ENCODE peak calls at places on chromosomes 1 and 21, in seven cellular contexts. U, D, K, Z, R, J and V are unnamed samples.

GRCh38 chr21:39388811-39389155 is 39.9 kb upstream of the HMGN1 start:
- DNase-seq in U (no peak), D (no peak), K (no peak), Z (no peak), R (no peak), J (no peak), V (no peak)

GRCh38 chr1:170732262-170732595 is 68.3 kb downstream of the PRRX1 start:
- DNase-seq in U (no peak), D (no peak), K (no peak), Z (no peak), R (no peak), J (no peak), V (no peak)

GRCh38 chr1:181061487-181061886 is 27.0 kb upstream of the IER5 start:
- DNase-seq in U (no peak), D (no peak), K (no peak), Z (no peak), R (no peak), J (no peak), V (no peak)

GRCh38 chr1:112998592-112999235 is 42.7 kb upstream of the SLC16A1 start:
- DNase-seq in U (no peak), D (peak), K (no peak), Z (peak), R (peak), J (peak), V (no peak)

GRCh38 chr1:89959719-89960118 is 35.2 kb upstream of the ZNF326 start:
- DNase-seq in U (no peak), D (no peak), K (no peak), Z (no peak), R (no peak), J (no peak), V (no peak)

GRCh38 chr1:223665592-223666312 is at the start of gene CAPN8:
- DNase-seq in U (no peak), D (no peak), K (no peak), Z (no peak), R (no peak), J (no peak), V (no peak)

GRCh38 chr21:33362044-33362555 is 37.3 kb downstream of the IFNAR1 start:
- DNase-seq in U (peak), D (no peak), K (no peak), Z (no peak), R (no peak), J (no peak), V (no peak)

GRCh38 chr1:18725231-18725895 is 94.7 kb downstream of the PAX7 start:
- DNase-seq in U (no peak), D (no peak), K (no peak), Z (no peak), R (no peak), J (no peak), V (no peak)

GRCh38 chr1:30744060-30744756 is 13.4 kb downstream of the LAPTM5 start:
- DNase-seq in U (peak), D (no peak), K (no peak), Z (no peak), R (no peak), J (no peak), V (no peak)

GRCh38 chr21:33451634-33452071 is 28.1 kb downstream of the TMEM50B start:
- DNase-seq in U (no peak), D (no peak), K (no peak), Z (no peak), R (no peak), J (no peak), V (no peak)

GRCh38 chr1:40936878-40937484 is 42.5 kb upstream of the CTPS1 start:
- DNase-seq in U (no peak), D (no peak), K (no peak), Z (no peak), R (no peak), J (peak), V (no peak)

GRCh38 chr21:42939581-42940413 is 14.4 kb upstream of the ERVH48-1 start:
- DNase-seq in U (no peak), D (peak), K (no peak), Z (peak), R (peak), J (peak), V (peak)

GRCh38 chr21:42942244-42942643 is 16.8 kb upstream of the ERVH48-1 start:
- DNase-seq in U (no peak), D (no peak), K (no peak), Z (no peak), R (no peak), J (no peak), V (no peak)

GRCh38 chr1:84121360-84121759 is 22.7 kb upstream of the PRKACB start:
- DNase-seq in U (no peak), D (no peak), K (no peak), Z (no peak), R (no peak), J (no peak), V (no peak)

GRCh38 chr1:154608522-154609294 is 722 bp upstream of the ADAR start:
- DNase-seq in U (peak), D (peak), K (no peak), Z (peak), R (peak), J (peak), V (peak)

GRCh38 chr1:210373878-210374599 is 45.3 kb downstream of the HHAT start:
- DNase-seq in U (peak), D (no peak), K (peak), Z (peak), R (peak), J (no peak), V (no peak)

GRCh38 chr21:16536661-16537359 is 807.0 kb downstream of the USP25 start:
- DNase-seq in U (no peak), D (no peak), K (no peak), Z (no peak), R (no peak), J (no peak), V (no peak)

GRCh38 chr1:29670752-29671151 is 434.4 kb downstream of the PTPRU start:
- DNase-seq in U (peak), D (no peak), K (peak), Z (no peak), R (no peak), J (peak), V (no peak)

GRCh38 chr21:9759972-9760371 is 761.4 kb upstream of the TPTE start:
- DNase-seq in U (no peak), D (no peak), K (no peak), Z (no peak), R (peak), J (no peak), V (no peak)

GRCh38 chr1:104574619-104575018 is 824.9 kb downstream of the AMY1C start:
- DNase-seq in U (no peak), D (no peak), K (no peak), Z (no peak), R (no peak), J (no peak), V (no peak)

GRCh38 chr1:75616436-75617433 is 5.8 kb upstream of the SLC44A5 start:
- DNase-seq in U (no peak), D (no peak), K (no peak), Z (no peak), R (peak), J (no peak), V (no peak)

DNA sequence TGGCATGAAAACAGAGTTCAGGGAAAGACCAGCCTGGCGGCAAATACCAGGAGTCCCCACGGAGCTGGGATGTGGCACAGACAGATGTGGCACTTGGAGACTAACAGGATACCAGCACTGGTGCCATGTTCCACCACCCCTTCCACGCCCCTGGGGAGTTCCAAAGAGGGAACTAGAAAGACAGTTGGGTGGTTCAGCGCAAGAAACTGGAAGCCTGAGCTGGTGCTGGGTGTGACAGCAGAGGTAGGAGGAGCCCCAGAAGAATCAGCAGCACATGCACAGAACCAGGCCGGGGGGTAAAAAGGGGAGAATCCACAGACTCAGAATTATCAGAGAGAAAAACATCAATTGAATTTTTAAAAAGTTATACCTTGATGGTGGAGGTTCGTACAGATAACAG is 22.4 kb downstream of the DDX20 start:
- DNase-seq in U (no peak), D (no peak), K (no peak), Z (no peak), R (no peak), J (no peak), V (no peak)
- H3K27ac ChIP-seq in U (no peak), D (no peak), K (no peak), Z (no peak), R (no peak), J (no peak), V (no peak)

GRCh38 chr1:93700532-93701469 is 19.2 kb upstream of the BCAR3 start:
- DNase-seq in U (no peak), D (no peak), K (no peak), Z (no peak), R (no peak), J (no peak), V (no peak)

GRCh38 chr1:93701619-93702018 is 20.0 kb upstream of the BCAR3 start:
- DNase-seq in U (peak), D (peak), K (no peak), Z (peak), R (no peak), J (no peak), V (no peak)

GRCh38 chr1:93703649-93704048 is 22.0 kb upstream of the BCAR3 start:
- DNase-seq in U (no peak), D (no peak), K (no peak), Z (no peak), R (no peak), J (no peak), V (no peak)

GRCh38 chr1:93702828-93703183 is 21.2 kb upstream of the BCAR3 start:
- DNase-seq in U (no peak), D (no peak), K (no peak), Z (no peak), R (no peak), J (no peak), V (no peak)

GRCh38 chr1:93702102-93702827 is 20.6 kb upstream of the BCAR3 start:
- DNase-seq in U (peak), D (no peak), K (no peak), Z (peak), R (no peak), J (no peak), V (no peak)
- H3K27ac ChIP-seq in U (no peak), D (no peak), K (peak), Z (peak), R (no peak), J (no peak), V (no peak)

DNA sequence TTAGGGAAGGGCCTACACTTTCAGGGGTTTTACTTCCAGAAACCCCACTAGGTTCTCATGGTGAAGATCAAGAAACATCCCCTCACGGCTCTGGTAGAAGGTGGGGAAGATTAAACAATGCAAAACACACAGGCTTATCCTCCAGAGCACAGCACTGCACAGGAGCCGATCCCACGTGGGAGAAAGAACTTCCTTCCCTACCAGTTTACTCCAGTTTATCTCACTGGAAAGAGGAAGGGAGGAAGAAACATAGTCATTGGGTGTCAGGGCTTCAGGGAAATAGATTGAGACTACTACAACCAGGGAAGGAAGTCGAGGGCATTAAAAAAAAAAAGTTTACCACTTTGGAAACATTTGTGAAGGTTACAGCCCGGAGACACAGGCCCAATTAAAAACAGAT is 164.4 kb downstream of the NTPCR start:
- DNase-seq in U (no peak), D (no peak), K (no peak), Z (no peak), R (no peak), J (no peak), V (no peak)
- H3K27ac ChIP-seq in U (no peak), D (no peak), K (peak), Z (peak), R (no peak), J (no peak), V (no peak)

DNA sequence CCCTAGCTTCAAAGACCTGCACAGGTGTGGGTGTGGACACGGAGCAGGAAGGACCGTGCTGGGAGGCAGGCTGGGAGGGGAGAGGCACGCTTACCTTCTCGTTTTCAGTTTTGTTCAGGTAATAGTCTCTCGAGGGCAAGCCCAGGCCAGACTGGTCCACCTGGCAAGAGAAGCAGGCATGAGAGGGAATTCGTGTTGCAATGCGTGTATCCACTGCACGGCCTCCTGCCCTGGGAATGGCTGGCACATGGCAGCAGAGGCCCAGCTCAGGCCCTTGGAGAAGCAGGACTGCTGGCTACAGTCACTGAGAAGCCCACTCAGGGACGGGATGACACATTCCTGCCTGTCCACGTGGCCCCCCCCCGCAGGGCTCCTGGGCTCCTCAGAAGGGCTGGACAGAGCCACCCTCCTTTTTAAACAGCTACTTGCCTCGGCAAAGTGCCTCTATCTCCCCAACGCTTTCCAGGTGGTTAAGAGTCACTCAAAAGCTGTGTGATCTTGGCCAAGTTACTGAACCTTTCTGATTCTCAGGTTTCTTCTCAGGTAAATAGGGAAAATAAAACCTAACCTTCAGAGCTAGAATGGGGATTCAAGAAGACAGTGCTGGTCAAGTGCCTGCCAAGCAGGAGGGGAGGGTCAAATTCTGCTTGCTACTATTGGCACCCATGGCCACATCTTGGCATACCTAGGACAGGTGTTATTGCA is 32.7 kb downstream of the ECE1 start:
- DNase-seq in U (no peak), D (no peak), K (no peak), Z (peak), R (no peak), J (no peak), V (no peak)
- H3K27ac ChIP-seq in U (no peak), D (no peak), K (no peak), Z (no peak), R (no peak), J (no peak), V (no peak)

GRCh38 chr1:155912056-155912536 is 947 bp upstream of the RIT1 start:
- DNase-seq in U (no peak), D (no peak), K (no peak), Z (no peak), R (no peak), J (no peak), V (no peak)

GRCh38 chr1:155913969-155914757 is 3.0 kb upstream of the RIT1 start:
- DNase-seq in U (no peak), D (no peak), K (no peak), Z (no peak), R (no peak), J (no peak), V (no peak)

GRCh38 chr1:155909894-155910293 is 1.3 kb downstream of the RIT1 start:
- DNase-seq in U (no peak), D (peak), K (no peak), Z (no peak), R (no peak), J (no peak), V (no peak)

GRCh38 chr1:155910621-155911121 is 478 bp downstream of the RIT1 start:
- DNase-seq in U (no peak), D (no peak), K (no peak), Z (peak), R (peak), J (no peak), V (peak)

DNA sequence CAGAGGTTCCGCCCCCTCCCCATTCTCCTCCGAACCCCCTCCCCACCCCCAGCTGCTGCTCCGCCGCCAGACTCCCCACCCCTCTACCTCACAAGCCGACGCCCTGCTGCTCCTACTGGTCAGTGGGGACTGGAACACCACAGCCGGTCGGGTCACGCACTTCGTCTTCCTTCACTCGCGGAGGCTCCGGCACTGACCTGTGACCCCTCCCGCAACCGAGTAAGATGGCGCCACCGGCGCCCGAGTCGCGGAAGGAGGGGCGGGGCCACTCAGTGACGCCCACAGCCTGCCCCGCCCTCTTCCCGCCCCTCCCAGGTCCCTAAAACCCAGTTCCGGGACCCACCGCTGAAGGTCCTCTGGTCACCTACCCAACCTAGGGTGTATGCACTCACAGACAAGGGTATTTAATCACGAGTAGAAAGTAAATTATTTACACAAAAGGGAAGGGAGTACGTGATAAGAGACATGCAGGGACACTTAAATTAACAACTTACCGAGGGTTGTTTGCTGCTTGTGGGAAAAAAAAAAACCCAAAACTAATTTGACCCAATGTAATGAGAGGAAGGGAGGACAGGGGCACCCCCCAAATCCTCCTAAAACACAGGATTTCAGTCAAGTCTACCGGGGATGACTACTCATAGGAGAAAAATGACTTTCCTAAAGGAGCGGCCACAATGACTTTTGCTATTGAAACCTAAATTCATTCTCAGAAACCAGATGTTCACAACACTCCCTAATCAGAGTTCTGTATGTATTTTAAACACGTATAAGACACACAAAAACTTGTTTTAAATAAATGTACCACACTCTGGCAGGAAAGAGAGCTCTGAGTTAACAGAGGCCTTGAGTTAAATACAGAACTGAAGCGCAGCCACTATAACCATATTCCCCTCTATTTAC is at the start of gene RIT1:
- DNase-seq in U (peak), D (peak), K (peak), Z (peak), R (peak), J (peak), V (peak)
- H3K27ac ChIP-seq in U (peak), D (peak), K (peak), Z (peak), R (peak), J (peak), V (peak)

GRCh38 chr1:81833722-81834121 is 33.0 kb downstream of the ADGRL2 start:
- DNase-seq in U (no peak), D (no peak), K (no peak), Z (no peak), R (no peak), J (no peak), V (no peak)

GRCh38 chr1:81838600-81839218 is 38.0 kb downstream of the ADGRL2 start:
- DNase-seq in U (no peak), D (no peak), K (no peak), Z (no peak), R (no peak), J (no peak), V (no peak)

GRCh38 chr1:81834268-81834667 is 33.5 kb downstream of the ADGRL2 start:
- DNase-seq in U (no peak), D (no peak), K (no peak), Z (no peak), R (no peak), J (no peak), V (no peak)

GRCh38 chr1:81834921-81835698 is 34.4 kb downstream of the ADGRL2 start:
- DNase-seq in U (no peak), D (no peak), K (no peak), Z (peak), R (no peak), J (no peak), V (no peak)

GRCh38 chr1:81836007-81836626 is 35.4 kb downstream of the ADGRL2 start:
- DNase-seq in U (no peak), D (no peak), K (no peak), Z (no peak), R (no peak), J (no peak), V (no peak)
- H3K27ac ChIP-seq in U (no peak), D (peak), K (no peak), Z (no peak), R (no peak), J (peak), V (no peak)

DNA sequence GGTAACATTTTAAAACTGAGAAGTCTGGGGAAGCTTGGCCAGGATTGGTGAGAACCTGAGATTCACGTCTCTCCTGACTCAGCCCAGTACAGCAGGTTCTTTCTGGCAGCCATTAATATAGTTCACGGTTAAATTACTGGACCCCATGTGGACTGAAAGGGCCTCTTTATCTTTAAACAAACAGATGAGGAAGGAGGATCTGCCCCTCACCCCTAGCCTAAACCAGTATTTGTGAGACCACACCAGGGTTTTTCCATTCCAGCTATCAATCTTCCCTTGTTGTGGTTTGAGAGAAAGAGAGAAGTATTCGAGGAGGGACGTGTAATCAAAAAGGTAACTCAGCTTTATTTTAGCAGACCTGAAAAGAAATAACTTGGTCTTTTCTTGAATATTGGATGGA is 137.1 kb downstream of the PROX1 start:
- DNase-seq in U (no peak), D (no peak), K (no peak), Z (no peak), R (no peak), J (no peak), V (no peak)
- H3K27ac ChIP-seq in U (no peak), D (no peak), K (no peak), Z (no peak), R (no peak), J (no peak), V (no peak)

GRCh38 chr1:51691920-51692319 is 75.0 kb downstream of the OSBPL9 start:
- DNase-seq in U (no peak), D (no peak), K (no peak), Z (no peak), R (no peak), J (no peak), V (no peak)
- H3K27ac ChIP-seq in U (no peak), D (no peak), K (no peak), Z (no peak), R (no peak), J (no peak), V (no peak)